ENCODE peak calls at places on chromosomes 11 and 22, in seven cellular contexts. R, U, V, S, B, W and K are unnamed samples.

GRCh38 chr11:104148696-104149095 is 15.3 kb downstream of the PDGFD start:
- DNase-seq in U (no peak), V (no peak), W (no peak), R (no peak), S (no peak), B (no peak), K (no peak)

GRCh38 chr11:128187829-128188228 is 399.5 kb downstream of the ETS1 start:
- DNase-seq in V (no peak), R (peak; percentile 48), W (no peak), B (no peak), U (no peak), S (no peak), K (no peak)

GRCh38 chr22:47193606-47194316 is 431.3 kb downstream of the TBC1D22A start:
- DNase-seq in S (no peak), R (no peak), V (no peak), W (peak; percentile 13), B (no peak), U (no peak), K (no peak)

GRCh38 chr11:46272816-46273427 is 4.5 kb upstream of the CREB3L1 start:
- DNase-seq in S (no peak), V (peak; percentile 72), R (peak; percentile 76), B (no peak), U (no peak), W (peak; percentile 65), K (peak; percentile 62)

GRCh38 chr11:131884461-131885073 is 514.2 kb downstream of the NTM start:
- DNase-seq in S (no peak), W (no peak), R (no peak), B (no peak), U (no peak), V (no peak), K (no peak)

GRCh38 chr11:115607621-115608191 is 103.5 kb upstream of the CADM1 start:
- DNase-seq in U (no peak), R (no peak), W (no peak), B (no peak), V (peak; percentile 5), S (peak; percentile 81), K (no peak)

GRCh38 chr11:16893456-16894076 is 120.6 kb downstream of the PLEKHA7 start:
- DNase-seq in S (no peak), W (no peak), B (no peak), V (peak; percentile 72), R (no peak), U (peak; percentile 43), K (peak; percentile 53)

GRCh38 chr22:19871845-19872778 is 17.4 kb upstream of the GNB1L start:
- DNase-seq in S (no peak), R (no peak), V (no peak), W (peak; percentile 19), U (no peak), B (no peak), K (no peak)

GRCh38 chr11:131668867-131669780 is 298.7 kb downstream of the NTM start:
- DNase-seq in S (peak; percentile 67), U (peak; percentile 20), B (peak; percentile 77), R (peak; percentile 16), V (peak; percentile 56), W (no peak), K (no peak)

GRCh38 chr11:8082391-8083087 is 1.5 kb downstream of the TUB start:
- DNase-seq in R (no peak), B (peak; percentile 59), S (peak; percentile 64), W (no peak), U (no peak), V (no peak), K (no peak)

GRCh38 chr11:8080069-8080670 is 841 bp upstream of the TUB start:
- DNase-seq in B (no peak), U (no peak), V (no peak), R (no peak), W (no peak), S (no peak), K (no peak)

GRCh38 chr11:8080674-8081590 is at the start of gene TUB:
- DNase-seq in R (no peak), V (peak; percentile 42), U (no peak), B (peak; percentile 57), S (peak; percentile 72), W (no peak), K (no peak)

GRCh38 chr11:8083088-8083395 is 2.0 kb downstream of the TUB start:
- DNase-seq in S (no peak), U (no peak), V (no peak), B (no peak), W (no peak), R (no peak), K (no peak)

GRCh38 chr11:8081591-8082021 is 595 bp downstream of the TUB start:
- DNase-seq in B (no peak), V (no peak), R (peak; percentile 22), W (no peak), U (no peak), S (no peak), K (no peak)
- H3K27ac ChIP-seq in B (no peak overlapping the region), V (no peak overlapping the region), R (peak overlapping the region; percentile 7), W (no peak overlapping the region), U (no peak overlapping the region), S (no peak overlapping the region), K (no peak overlapping the region)

DNA sequence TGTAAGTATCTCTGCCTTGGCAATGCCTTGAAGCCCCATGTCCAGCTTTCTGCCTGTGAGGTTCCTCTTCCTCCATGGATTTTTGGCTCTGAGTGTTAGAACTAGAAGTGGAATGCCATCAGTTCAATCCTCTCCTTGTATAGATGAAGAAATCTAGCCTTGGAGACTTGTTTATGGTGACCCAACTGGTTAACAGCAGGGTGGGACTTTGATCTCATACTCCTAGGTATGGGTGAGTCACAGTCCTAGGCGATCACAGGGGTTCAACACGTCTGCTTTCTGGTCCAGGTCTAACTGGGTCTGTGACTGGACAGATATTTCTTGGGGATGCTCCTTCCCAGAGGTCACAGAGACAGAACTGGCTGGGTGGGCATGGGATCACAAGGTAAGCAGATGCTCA is 9.2 kb upstream of the MTFP1 start:
- DNase-seq in U (peak; percentile 68), W (no peak), R (peak; percentile 31), S (no peak), V (no peak), B (no peak), K (no peak)
- H3K4me1 ChIP-seq in U (peaks cover 78% of the 10 kb centered on the region), W (peaks cover under 1% of the 10 kb centered on the region), R (peaks cover 9% of the 10 kb centered on the region), S (peaks cover 7% of the 10 kb centered on the region), V (peaks cover 10% of the 10 kb centered on the region), B (no peaks in the 10 kb centered on the region), K (peaks cover 14% of the 10 kb centered on the region)

GRCh38 chr11:113694390-113694789 is 11.7 kb downstream of the TMPRSS5 start:
- DNase-seq in S (no peak), R (no peak), B (no peak), V (no peak), W (no peak), U (no peak), K (no peak)

GRCh38 chr11:113685650-113686349 is 20.3 kb downstream of the TMPRSS5 start:
- DNase-seq in U (no peak), B (no peak), W (no peak), V (no peak), S (no peak), R (no peak), K (no peak)

GRCh38 chr11:113690619-113691569 is 15.2 kb downstream of the TMPRSS5 start:
- DNase-seq in S (no peak), W (no peak), R (peak; percentile 32), B (peak; percentile 76), U (peak; percentile 76), V (no peak), K (peak; percentile 58)

GRCh38 chr11:113693030-113693429 is 13.1 kb downstream of the TMPRSS5 start:
- DNase-seq in V (no peak), S (no peak), R (no peak), U (no peak), W (no peak), B (no peak), K (no peak)

DNA sequence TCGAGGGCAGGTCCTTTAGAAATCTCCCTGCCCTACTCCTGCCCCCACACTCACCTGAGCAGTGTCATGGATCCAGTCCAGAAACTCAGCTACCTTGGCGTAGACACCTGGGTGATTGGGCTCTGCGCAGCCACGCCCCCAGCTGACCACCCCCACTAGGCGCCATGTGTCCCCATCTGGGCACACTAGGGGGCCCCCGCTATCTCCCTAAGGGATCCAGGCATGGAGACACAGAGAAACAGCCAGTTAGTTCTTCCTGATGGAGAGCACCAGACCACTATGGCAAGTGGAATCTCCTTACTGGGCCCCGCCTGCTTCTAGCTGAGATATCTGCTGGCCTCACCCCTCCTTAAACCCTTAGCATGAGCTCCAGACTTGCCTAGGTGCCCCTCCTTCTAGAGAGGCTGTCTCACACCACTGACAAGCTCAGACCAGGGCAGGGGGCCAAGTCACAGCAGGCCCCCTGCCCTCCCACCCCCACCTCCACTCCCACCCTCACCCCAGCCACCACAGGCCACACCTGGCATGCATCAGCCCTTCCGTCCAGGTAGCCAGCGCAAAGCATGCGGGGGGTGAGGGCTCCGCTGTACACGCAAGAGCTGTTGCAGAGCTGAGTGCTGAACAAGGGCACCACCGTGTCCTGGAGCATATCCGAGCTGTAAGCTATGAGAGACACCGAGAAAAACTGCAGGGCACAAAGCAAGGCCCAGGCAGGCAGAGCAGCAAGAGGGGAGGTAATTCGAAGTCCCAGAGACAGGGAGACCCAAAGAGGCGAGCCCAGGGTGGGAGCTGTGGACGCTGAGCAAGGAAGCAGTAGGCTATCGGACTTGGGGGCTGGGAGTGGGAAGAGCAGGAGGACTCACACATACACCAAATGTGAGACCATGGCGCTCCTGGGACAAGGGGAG is 16.1 kb downstream of the TMPRSS5 start:
- DNase-seq in S (no peak), B (no peak), V (no peak), R (no peak), U (no peak), W (no peak), K (no peak)
- H3K27ac ChIP-seq in S (no peak overlapping the region), B (no peak overlapping the region), V (no peak overlapping the region), R (no peak overlapping the region), U (peak overlapping the region; percentile 80), W (no peak overlapping the region), K (no peak overlapping the region)

GRCh38 chr11:1755344-1756023 is 5.1 kb upstream of the IFITM10 start:
- DNase-seq in R (no peak), U (no peak), S (peak; percentile 46), B (no peak), W (no peak), V (no peak), K (no peak)

GRCh38 chr11:1756791-1757771 is 6.6 kb downstream of the CTSD start:
- DNase-seq in B (no peak), U (no peak), S (no peak), R (no peak), W (no peak), V (peak; percentile 7), K (no peak)

GRCh38 chr11:1757861-1758610 is 5.7 kb downstream of the CTSD start:
- DNase-seq in R (no peak), V (no peak), B (no peak), S (no peak), U (no peak), W (no peak), K (no peak)

GRCh38 chr11:1754376-1755150 is 4.2 kb upstream of the IFITM10 start:
- DNase-seq in B (no peak), W (no peak), S (no peak), V (no peak), U (no peak), R (no peak), K (no peak)

DNA sequence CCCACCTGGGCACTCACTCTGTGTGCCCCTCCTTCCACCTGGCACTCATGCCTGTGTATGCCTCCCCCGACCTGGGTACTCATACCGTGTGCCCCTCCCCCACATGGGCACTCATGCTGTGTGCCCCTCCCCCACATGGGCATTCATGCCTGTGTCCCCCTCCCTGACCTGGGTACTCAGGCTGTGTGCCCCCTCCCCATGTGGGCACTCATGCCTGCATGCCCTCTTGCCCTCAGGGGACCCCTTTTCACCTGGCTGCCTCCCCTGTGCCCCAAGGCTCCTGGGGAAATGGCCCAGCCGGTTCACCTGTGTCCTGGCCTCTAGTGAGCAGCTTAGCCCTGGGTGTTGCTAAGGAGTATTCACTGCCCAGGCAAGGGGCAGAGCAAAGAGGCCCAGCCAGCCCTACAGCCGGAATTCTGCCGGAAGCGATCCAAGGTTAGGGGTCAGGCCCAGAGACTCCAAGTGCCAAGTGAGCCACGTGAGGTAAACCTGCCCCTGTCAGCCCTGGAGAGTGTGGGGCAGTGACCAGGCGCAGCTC is 5.7 kb upstream of the IFITM10 start:
- DNase-seq in W (no peak), V (no peak), B (no peak), U (no peak), S (no peak), R (no peak), K (no peak)
- H3K4me1 ChIP-seq in W (peaks cover 56% of the 10 kb centered on the region), V (peaks cover 31% of the 10 kb centered on the region), B (no peaks in the 10 kb centered on the region), U (peaks cover 30% of the 10 kb centered on the region), S (peaks cover 6% of the 10 kb centered on the region), R (peaks cover 12% of the 10 kb centered on the region), K (no peaks in the 10 kb centered on the region)